ENCODE peak calls at places on chromosomes 16 and 17, in seven cellular contexts. H is bronchial epithelial cell, U is fibroblast of lung, T is cardiac muscle cell, I is AG10803, Y is GM12865, S is fibroblast of pulmonary artery. X is an unnamed sample.

GRCh38 chr17:1878419-1879121 is 48.8 kb downstream of the RPA1 start:
- DNase-seq in H (peak), U (peak), T (peak), I (peak), Y (no peak), S (no peak), X (no peak)

GRCh38 chr17:62110923-62111484 is 45.9 kb upstream of the MED13 start:
- DNase-seq in H (no peak), U (no peak), T (no peak), I (no peak), Y (no peak), S (no peak), X (peak)

GRCh38 chr16:85036398-85037049 is 8.9 kb downstream of the KIAA0513 start:
- DNase-seq in H (no peak), U (no peak), T (no peak), I (no peak), Y (no peak), S (peak), X (no peak)

GRCh38 chr16:28090646-28091377 is 27.3 kb upstream of the GSG1L start:
- DNase-seq in H (peak), U (peak), T (no peak), I (peak), Y (no peak), S (peak), X (no peak)

GRCh38 chr17:13561606-13562270 is 40.0 kb downstream of the HS3ST3A1 start:
- DNase-seq in H (no peak), U (peak), T (no peak), I (no peak), Y (no peak), S (no peak), X (no peak)

GRCh38 chr17:44043326-44043725 is 23.1 kb downstream of the LSM12 start:
- DNase-seq in H (no peak), U (no peak), T (no peak), I (peak), Y (no peak), S (peak), X (no peak)

GRCh38 chr17:66834919-66835454 is at the start of gene CACNG5:
- DNase-seq in H (no peak), U (no peak), T (peak), I (no peak), Y (peak), S (no peak), X (no peak)

GRCh38 chr17:33163827-33164555 is 129.1 kb downstream of the ASIC2 start:
- DNase-seq in H (peak), U (peak), T (no peak), I (peak), Y (no peak), S (no peak), X (no peak)

GRCh38 chr16:1651509-1652342 is 26.4 kb upstream of the JPT2 start:
- DNase-seq in H (no peak), U (no peak), T (peak), I (no peak), Y (peak), S (peak), X (no peak)

GRCh38 chr17:77206125-77206523 is 65.4 kb downstream of the SEC14L1 start:
- DNase-seq in H (no peak), U (no peak), T (no peak), I (no peak), Y (no peak), S (no peak), X (no peak)

GRCh38 chr17:77287432-77288068 is 146.8 kb downstream of the SEC14L1 start:
- DNase-seq in H (peak), U (peak), T (peak), I (peak), Y (no peak), S (peak), X (peak)

GRCh38 chr17:60506312-60506711 is 19.7 kb downstream of the APPBP2 start:
- DNase-seq in H (peak), U (peak), T (no peak), I (peak), Y (no peak), S (peak), X (peak)

GRCh38 chr17:82301300-82301915 is 16.0 kb downstream of the CD7 start:
- DNase-seq in H (no peak), U (no peak), T (no peak), I (no peak), Y (no peak), S (no peak), X (no peak)

GRCh38 chr16:82987767-82988166 is 361.0 kb downstream of the CDH13 start:
- DNase-seq in H (peak), U (peak), T (no peak), I (no peak), Y (no peak), S (peak), X (no peak)

GRCh38 chr16:21626659-21627277 is 25.6 kb downstream of the IGSF6 start:
- DNase-seq in H (peak), U (peak), T (peak), I (peak), Y (no peak), S (peak), X (peak)

GRCh38 chr17:2954898-2955445 is 108.4 kb downstream of the OR1D5 start:
- DNase-seq in H (peak), U (peak), T (no peak), I (peak), Y (peak), S (peak), X (no peak)

GRCh38 chr17:34703533-34703932 is 124.2 kb downstream of the TMEM132E start:
- DNase-seq in H (peak), U (peak), T (peak), I (peak), Y (peak), S (peak), X (peak)

GRCh38 chr17:76383645-76384221 is 676 bp upstream of the SPHK1 start:
- DNase-seq in H (no peak), U (peak), T (peak), I (peak), Y (peak), S (peak), X (peak)

GRCh38 chr16:46748775-46749705 is 896 bp upstream of the MYLK3 start:
- DNase-seq in H (no peak), U (no peak), T (peak), I (no peak), Y (peak), S (no peak), X (peak)

GRCh38 chr16:84117482-84117843 is 721 bp upstream of the MBTPS1 start:
- DNase-seq in H (peak), U (peak), T (no peak), I (peak), Y (peak), S (peak), X (no peak)

GRCh38 chr17:2435852-2436251 is 35.0 kb upstream of the MNT start:
- DNase-seq in H (no peak), U (no peak), T (peak), I (no peak), Y (no peak), S (no peak), X (no peak)

GRCh38 chr16:57721765-57722499 is 13.6 kb upstream of the KATNB1 start:
- DNase-seq in H (no peak), U (no peak), T (no peak), I (no peak), Y (no peak), S (no peak), X (no peak)

GRCh38 chr17:83195330-83196087 is 116.1 kb downstream of the METRNL start:
- DNase-seq in H (no peak), U (peak), T (no peak), I (peak), Y (no peak), S (peak), X (no peak)

GRCh38 chr17:27408891-27409290 is 47.4 kb upstream of the KSR1 start:
- DNase-seq in H (peak), U (peak), T (no peak), I (peak), Y (no peak), S (peak), X (no peak)

GRCh38 chr17:78293896-78294295 is 62.5 kb downstream of the TMEM235 start:
- DNase-seq in H (no peak), U (no peak), T (no peak), I (no peak), Y (no peak), S (no peak), X (no peak)

GRCh38 chr17:61303334-61304096 is 96.1 kb upstream of the TBX2 start:
- DNase-seq in H (no peak), U (peak), T (no peak), I (peak), Y (no peak), S (no peak), X (no peak)

GRCh38 chr16:75288596-75289120 is 37.2 kb upstream of the BCAR1 start:
- DNase-seq in H (no peak), U (no peak), T (no peak), I (no peak), Y (peak), S (no peak), X (no peak)

GRCh38 chr17:38460716-38461650 is 32.7 kb downstream of the ARHGAP23 start:
- DNase-seq in H (no peak), U (no peak), T (no peak), I (no peak), Y (no peak), S (no peak), X (no peak)

GRCh38 chr17:68600123-68600880 is 865 bp downstream of the FAM20A start:
- DNase-seq in H (no peak), U (no peak), T (peak), I (no peak), Y (peak), S (no peak), X (peak)

GRCh38 chr17:76581515-76581914 is 4.1 kb downstream of the ST6GALNAC2 start:
- DNase-seq in H (peak), U (no peak), T (no peak), I (no peak), Y (no peak), S (no peak), X (no peak)

GRCh38 chr16:70348991-70349390 is 2.3 kb downstream of the DDX19A start:
- DNase-seq in H (no peak), U (no peak), T (no peak), I (peak), Y (no peak), S (peak), X (no peak)

GRCh38 chr17:3963214-3964201 is 729 bp downstream of the ATP2A3 start:
- DNase-seq in H (no peak), U (no peak), T (peak), I (no peak), Y (peak), S (no peak), X (no peak)

GRCh38 chr17:48809182-48809581 is 7.8 kb downstream of the TTLL6 start:
- DNase-seq in H (no peak), U (no peak), T (no peak), I (no peak), Y (no peak), S (no peak), X (peak)

GRCh38 chr17:72730091-72730490 is 362.4 kb downstream of the SLC39A11 start:
- DNase-seq in H (no peak), U (peak), T (no peak), I (no peak), Y (no peak), S (peak), X (peak)

GRCh38 chr16:57358527-57359095 is at the start of gene CCL22:
- DNase-seq in H (peak), U (no peak), T (no peak), I (no peak), Y (peak), S (no peak), X (no peak)

GRCh38 chr17:55601874-55602364 is 90.7 kb upstream of the SMIM36 start:
- DNase-seq in H (peak), U (no peak), T (peak), I (peak), Y (peak), S (peak), X (peak)

DNA sequence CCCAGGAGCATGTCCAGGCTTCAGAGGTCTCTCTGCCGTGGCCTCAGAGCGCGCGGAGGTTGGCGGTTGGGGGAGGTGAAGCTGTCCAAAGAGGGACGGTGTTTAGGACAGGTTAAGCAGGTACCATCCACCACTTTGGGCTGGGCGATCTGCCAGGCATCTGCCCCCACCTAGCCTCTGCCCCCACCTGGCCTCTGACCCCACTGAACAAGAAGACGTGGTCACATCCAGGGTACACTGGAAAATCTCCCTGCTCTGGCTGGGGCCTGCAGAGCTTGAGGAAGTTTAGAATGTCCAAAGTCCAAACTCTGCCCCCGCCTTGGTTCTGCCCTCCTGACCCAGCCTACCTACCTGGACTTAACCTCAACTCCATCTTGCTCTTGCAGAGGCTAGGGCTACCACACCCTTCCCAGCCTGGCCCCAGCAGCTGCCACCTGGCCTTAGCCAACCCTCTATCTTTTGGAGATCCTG is 1.6 kb downstream of the ITGA3 start:
- DNase-seq in H (no peak), U (no peak), T (no peak), I (no peak), Y (no peak), S (no peak), X (peak)
- H3K4me3 ChIP-seq in H (peak), U (peak), T (no peak), I (peak), Y (no peak), S (peak), X (no peak)

GRCh38 chr17:8288336-8289102 is at the start of gene RANGRF:
- DNase-seq in H (peak), U (peak), T (peak), I (peak), Y (peak), S (peak), X (peak)
- TF ChIP-seq CTCF in H (no peak), U (no peak), T (no peak), I (no peak), Y (no peak), S (no peak), X (no peak)

GRCh38 chr17:59001158-59001814 is 105.4 kb downstream of the TRIM37 start:
- DNase-seq in H (peak), U (peak), T (no peak), I (peak), Y (peak), S (peak), X (peak)
- H3K4me3 ChIP-seq in H (peak), U (peak), T (no peak), I (no peak), Y (peak), S (peak), X (no peak)

DNA sequence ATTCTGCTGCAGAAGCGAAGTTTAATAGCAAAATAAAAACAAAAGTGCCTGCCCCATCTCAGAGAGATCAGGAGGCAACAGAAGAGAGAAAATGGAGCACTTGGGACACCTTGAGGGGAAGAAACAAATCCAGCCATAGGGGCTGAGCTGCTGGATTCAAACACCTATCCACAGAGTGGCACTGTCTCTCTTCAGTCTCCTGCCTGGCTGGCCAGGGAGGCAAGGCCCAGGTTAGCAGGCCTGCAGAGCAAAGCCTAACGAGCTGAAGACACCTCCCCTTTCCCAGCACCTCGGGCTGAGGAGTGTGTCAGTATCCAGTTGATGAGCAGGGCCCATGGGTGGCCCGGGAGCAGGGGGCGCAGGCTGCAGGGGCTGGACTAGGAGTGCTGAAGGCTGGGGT is 8.8 kb upstream of the KRT31 start:
- DNase-seq in H (peak), U (no peak), T (no peak), I (no peak), Y (no peak), S (no peak), X (no peak)
- TF ChIP-seq CTCF in H (peak), U (no peak), T (no peak), I (no peak), Y (no peak), S (no peak), X (peak)

GRCh38 chr17:80262775-80263244 is 2.2 kb downstream of the RNF213 start:
- DNase-seq in H (no peak), U (no peak), T (no peak), I (no peak), Y (no peak), S (no peak), X (no peak)

GRCh38 chr17:80264793-80265075 is 4.1 kb downstream of the RNF213 start:
- DNase-seq in H (no peak), U (no peak), T (no peak), I (no peak), Y (no peak), S (no peak), X (no peak)

GRCh38 chr17:80263253-80264047 is 2.8 kb downstream of the RNF213 start:
- DNase-seq in H (peak), U (no peak), T (no peak), I (peak), Y (peak), S (peak), X (peak)

GRCh38 chr17:80265205-80266068 is 4.8 kb downstream of the RNF213 start:
- DNase-seq in H (no peak), U (peak), T (no peak), I (no peak), Y (peak), S (no peak), X (no peak)

DNA sequence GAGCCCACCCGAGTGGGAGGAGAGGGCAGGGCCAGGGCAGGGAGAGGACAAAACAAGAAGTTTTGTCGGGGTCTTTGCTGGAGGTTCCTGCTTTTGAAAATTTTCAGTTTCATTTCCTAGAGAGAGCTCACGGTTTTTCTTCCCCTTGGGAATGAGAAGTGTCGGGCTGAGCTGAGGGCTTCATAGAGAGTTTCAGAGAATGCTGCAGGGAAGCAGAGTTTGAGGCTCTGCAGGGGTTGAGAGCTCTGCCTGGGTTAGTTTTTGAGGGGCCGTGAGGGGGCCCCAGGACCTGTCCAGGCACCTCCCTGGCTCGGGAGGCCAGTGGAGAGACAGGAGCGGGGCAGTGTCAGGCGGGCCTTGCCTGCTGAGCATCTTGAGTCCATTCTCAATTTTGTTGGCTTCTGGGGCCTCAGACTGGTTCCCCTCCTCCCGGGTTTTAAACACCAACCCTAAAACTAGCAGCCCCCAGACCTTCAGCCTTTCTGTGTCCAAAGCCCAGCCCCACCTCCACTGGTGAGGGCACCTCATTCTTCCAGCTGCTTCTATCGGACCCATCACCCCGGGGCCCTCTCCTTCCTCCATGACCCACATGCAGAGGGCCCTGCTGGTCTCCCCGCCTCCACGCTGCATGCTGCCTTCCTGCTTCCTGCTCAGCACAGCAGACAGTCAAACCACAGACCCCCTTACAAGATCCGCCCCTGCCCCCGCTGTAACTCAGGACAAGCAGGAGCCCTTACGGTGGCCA is 3.6 kb downstream of the RNF213 start:
- DNase-seq in H (no peak), U (no peak), T (no peak), I (no peak), Y (peak), S (no peak), X (no peak)
- H3K4me3 ChIP-seq in H (no peak), U (peak), T (no peak), I (peak), Y (peak), S (no peak), X (no peak)

GRCh38 chr17:75289832-75290337 is 652 bp upstream of the SLC25A19 start:
- DNase-seq in H (peak), U (peak), T (peak), I (peak), Y (peak), S (peak), X (peak)
- TF ChIP-seq CTCF in H (no peak), U (no peak), T (peak), I (peak), Y (peak), S (peak), X (peak)

GRCh38 chr16:89330177-89330856 is 112.8 kb downstream of the ZNF778 start:
- DNase-seq in H (peak), U (peak), T (no peak), I (no peak), Y (no peak), S (peak), X (no peak)
- H3K4me3 ChIP-seq in H (no peak), U (no peak), T (no peak), I (no peak), Y (no peak), S (no peak), X (no peak)

GRCh38 chr16:50318796-50319578 is 49.8 kb downstream of the BRD7 start:
- DNase-seq in H (peak), U (no peak), T (no peak), I (no peak), Y (no peak), S (no peak), X (no peak)

GRCh38 chr16:50314665-50315064 is 48.3 kb downstream of the ADCY7 start:
- DNase-seq in H (no peak), U (no peak), T (no peak), I (no peak), Y (no peak), S (no peak), X (no peak)

GRCh38 chr16:50316102-50316847 is 49.9 kb downstream of the ADCY7 start:
- DNase-seq in H (no peak), U (peak), T (no peak), I (no peak), Y (no peak), S (no peak), X (peak)

GRCh38 chr16:50315346-50315997 is 49.1 kb downstream of the ADCY7 start:
- DNase-seq in H (no peak), U (peak), T (no peak), I (no peak), Y (no peak), S (no peak), X (peak)

GRCh38 chr16:50316848-50317630 is 50.7 kb downstream of the ADCY7 start:
- DNase-seq in H (no peak), U (no peak), T (no peak), I (no peak), Y (no peak), S (no peak), X (no peak)
- TF ChIP-seq CTCF in H (no peak), U (no peak), T (no peak), I (no peak), Y (no peak), S (no peak), X (no peak)

GRCh38 chr17:17206149-17206912 is at the start of gene PLD6:
- DNase-seq in H (peak), U (peak), T (no peak), I (peak), Y (peak), S (peak), X (no peak)
- H3K4me3 ChIP-seq in H (peak), U (peak), T (no peak), I (peak), Y (peak), S (peak), X (no peak)

X was measured in hepatocyte.